ENCODE peak calls at places on chromosome X, in seven cellular contexts. W is ovary; T is lung; J is tibial nerve; O is choroid plexus epithelial cell; I is epithelial cell of esophagus; M is CD8-positive, alpha-beta T cell. Z is an unnamed sample.

GRCh38 chrX:79231662-79232061 is 87.2 kb downstream of the GPR174 start:
- DNase-seq in M (no peak), I (no peak), O (no peak), T (no peak), W (no peak), J (no peak), Z (no peak)

GRCh38 chrX:21723097-21723496 is 34.8 kb downstream of the SMPX start:
- DNase-seq in T (no peak), W (no peak), O (no peak), J (no peak), I (no peak), M (no peak), Z (no peak)

GRCh38 chrX:106247162-106247561 is 79.1 kb downstream of the PWWP3B start:
- DNase-seq in W (no peak), M (no peak), O (peak), T (no peak), J (no peak), I (peak), Z (no peak)

GRCh38 chrX:113929004-113929403 is 654.9 kb upstream of the HTR2C start:
- DNase-seq in W (no peak), I (peak), J (no peak), T (peak), M (no peak), O (peak), Z (no peak)

GRCh38 chrX:96481831-96482230 is 202.8 kb upstream of the DIAPH2 start:
- DNase-seq in I (no peak), T (no peak), O (no peak), W (no peak), J (no peak), M (no peak), Z (no peak)

GRCh38 chrX:151984328-151984727 is 9.9 kb upstream of the GABRE start:
- DNase-seq in W (no peak), M (no peak), J (no peak), T (no peak), I (peak), O (peak), Z (no peak)

GRCh38 chrX:66408507-66408906 is 230.4 kb downstream of the EDA2R start:
- DNase-seq in T (no peak), J (no peak), W (no peak), I (no peak), M (no peak), O (no peak), Z (no peak)

GRCh38 chrX:150649096-150649870 is 43.9 kb upstream of the MTMR1 start:
- DNase-seq in M (no peak), T (no peak), W (peak), O (peak), I (no peak), J (peak), Z (peak)

GRCh38 chrX:11266329-11266830 is 26.8 kb upstream of the AMELX start:
- DNase-seq in W (no peak), T (no peak), O (no peak), M (no peak), I (no peak), J (no peak), Z (no peak)

GRCh38 chrX:131067846-131068745 is 9.9 kb downstream of the ARHGAP36 start:
- DNase-seq in W (no peak), J (no peak), I (no peak), M (no peak), T (no peak), O (no peak), Z (no peak)

GRCh38 chrX:77446840-77447239 is 349 bp upstream of the FGF16 start:
- DNase-seq in O (no peak), T (no peak), J (no peak), M (no peak), W (no peak), I (no peak), Z (no peak)

GRCh38 chrX:50456712-50457484 is 13.7 kb downstream of the DGKK start:
- DNase-seq in T (no peak), M (no peak), O (no peak), J (no peak), I (peak), W (no peak), Z (no peak)

GRCh38 chrX:44817029-44817428 is 26.8 kb upstream of the DUSP21 start:
- DNase-seq in O (no peak), W (no peak), I (no peak), T (no peak), J (no peak), M (no peak), Z (no peak)

GRCh38 chrX:80578518-80579105 is 158.4 kb downstream of the TENT5D start:
- DNase-seq in J (no peak), T (no peak), M (no peak), O (peak), W (no peak), I (peak), Z (no peak)

GRCh38 chrX:479273-479981 is 92.7 kb upstream of the PPP2R3B start:
- DNase-seq in O (no peak), W (no peak), J (no peak), T (no peak), M (no peak), I (no peak), Z (no peak)

GRCh38 chrX:107449490-107450175 is at the start of gene FRMPD3:
- DNase-seq in I (peak), M (no peak), T (no peak), J (no peak), O (no peak), W (peak), Z (no peak)

GRCh38 chrX:132470830-132471229 is 18.0 kb downstream of the MBNL3 start:
- DNase-seq in W (no peak), O (no peak), T (no peak), I (no peak), J (no peak), M (no peak), Z (no peak)

GRCh38 chrX:23773601-23774175 is 9.3 kb upstream of the SAT1 start:
- DNase-seq in T (no peak), J (no peak), I (no peak), M (no peak), W (no peak), O (no peak), Z (peak)

GRCh38 chrX:130975947-130976346 is 72.9 kb upstream of the ENOX2 start:
- DNase-seq in T (no peak), M (no peak), J (peak), O (peak), I (peak), W (no peak), Z (peak)

GRCh38 chrX:2708601-2709200 is 17.6 kb downstream of the CD99 start:
- DNase-seq in W (no peak), M (no peak), T (no peak), O (no peak), J (no peak), I (no peak), Z (peak)

GRCh38 chrX:2708016-2708415 is 16.9 kb downstream of the CD99 start:
- DNase-seq in M (no peak), O (no peak), W (no peak), T (no peak), I (peak), J (no peak), Z (no peak)

GRCh38 chrX:2705036-2705435 is 13.9 kb downstream of the CD99 start:
- DNase-seq in T (no peak), O (peak), M (no peak), I (no peak), J (peak), W (no peak), Z (peak)

GRCh38 chrX:2705461-2705860 is 14.4 kb downstream of the CD99 start:
- DNase-seq in W (no peak), I (no peak), J (no peak), M (no peak), T (no peak), O (no peak), Z (no peak)

GRCh38 chrX:2707334-2707760 is 16.3 kb downstream of the CD99 start:
- DNase-seq in O (peak), M (peak), T (peak), J (peak), W (no peak), I (peak), Z (peak)
- TF ChIP-seq CTCF in O (peak), M (no peak), T (no peak), J (no peak), W (no peak), I (peak), Z (no peak)

GRCh38 chrX:19774905-19775304 is 112.5 kb downstream of the SH3KBP1 start:
- DNase-seq in W (no peak), T (no peak), O (no peak), J (no peak), I (no peak), M (no peak), Z (no peak)

GRCh38 chrX:19769467-19769866 is 117.9 kb downstream of the SH3KBP1 start:
- DNase-seq in I (no peak), M (no peak), T (no peak), O (no peak), J (no peak), W (no peak), Z (no peak)

GRCh38 chrX:19772306-19772705 is 115.1 kb downstream of the SH3KBP1 start:
- DNase-seq in J (no peak), I (peak), W (no peak), T (no peak), M (no peak), O (peak), Z (no peak)

GRCh38 chrX:19775830-19776498 is 111.4 kb downstream of the SH3KBP1 start:
- DNase-seq in W (no peak), M (no peak), I (no peak), O (no peak), T (no peak), J (no peak), Z (no peak)

DNA sequence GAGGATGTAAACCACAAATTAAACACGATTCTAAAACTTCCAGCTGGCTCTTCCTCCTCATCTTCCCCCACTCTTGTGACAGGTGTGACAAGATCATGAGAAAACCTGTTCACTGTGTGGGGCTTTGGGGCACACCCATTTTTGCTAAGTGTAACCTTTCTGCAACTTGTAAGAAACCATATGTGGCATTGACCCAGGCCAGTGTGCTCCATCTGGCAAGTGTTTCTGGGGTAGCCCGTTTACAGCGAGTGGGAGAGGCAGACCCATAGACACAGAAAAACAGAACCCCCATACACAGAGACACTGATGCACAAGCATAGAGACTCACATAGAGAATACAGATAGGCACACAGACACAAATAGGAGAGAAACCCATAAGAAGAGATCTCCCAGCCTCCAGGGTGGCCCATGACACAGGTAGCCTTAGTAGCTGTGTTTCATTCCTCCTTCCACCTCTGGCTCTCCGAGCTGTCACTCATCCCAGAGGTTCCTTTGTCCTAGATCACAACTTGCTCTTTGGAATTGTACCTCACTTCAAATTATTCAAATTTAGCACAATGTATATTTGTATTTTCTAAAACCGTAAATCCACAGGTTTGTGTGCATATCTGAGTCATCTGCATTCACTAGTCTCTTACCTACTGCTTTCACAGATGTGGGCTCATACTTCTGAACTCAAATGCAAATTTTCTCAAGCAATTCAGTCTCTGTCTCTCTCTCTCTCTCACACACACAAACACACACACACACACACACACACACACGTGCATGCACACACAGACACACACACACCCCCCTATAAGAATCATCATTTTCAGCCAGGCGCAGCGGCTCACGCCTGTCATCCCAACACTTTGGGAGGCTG is 114.4 kb downstream of the SH3KBP1 start:
- DNase-seq in W (no peak), O (no peak), J (no peak), M (no peak), I (no peak), T (no peak), Z (no peak)
- H3K4me3 ChIP-seq in W (no peak), O (no peak), J (no peak), M (no peak), I (no peak), T (no peak), Z (no peak)

GRCh38 chrX:2626750-2627149 is 64.3 kb upstream of the CD99 start:
- DNase-seq in M (peak), O (no peak), J (no peak), W (no peak), T (no peak), I (no peak), Z (no peak)

GRCh38 chrX:2628751-2629315 is 62.3 kb upstream of the CD99 start:
- DNase-seq in W (no peak), T (no peak), M (peak), J (no peak), O (no peak), I (no peak), Z (no peak)

GRCh38 chrX:2631743-2632532 is 59.2 kb upstream of the CD99 start:
- DNase-seq in I (no peak), W (no peak), O (no peak), M (no peak), T (no peak), J (no peak), Z (no peak)

GRCh38 chrX:2629316-2630168 is 61.6 kb upstream of the CD99 start:
- DNase-seq in O (no peak), W (no peak), M (peak), I (no peak), T (no peak), J (no peak), Z (no peak)

GRCh38 chrX:2627272-2627867 is 63.7 kb upstream of the CD99 start:
- DNase-seq in M (peak), W (no peak), O (peak), J (peak), T (no peak), I (peak), Z (no peak)
- TF ChIP-seq CTCF in M (peak), W (no peak), O (peak), J (peak), T (peak), I (peak), Z (peak)

GRCh38 chrX:136878423-136878822 is 2.1 kb downstream of the RBMX start:
- DNase-seq in O (no peak), W (no peak), T (no peak), J (no peak), M (no peak), I (no peak), Z (no peak)
- H3K4me3 ChIP-seq in O (peak), W (peak), T (no peak), J (peak), M (peak), I (peak), Z (no peak)

DNA sequence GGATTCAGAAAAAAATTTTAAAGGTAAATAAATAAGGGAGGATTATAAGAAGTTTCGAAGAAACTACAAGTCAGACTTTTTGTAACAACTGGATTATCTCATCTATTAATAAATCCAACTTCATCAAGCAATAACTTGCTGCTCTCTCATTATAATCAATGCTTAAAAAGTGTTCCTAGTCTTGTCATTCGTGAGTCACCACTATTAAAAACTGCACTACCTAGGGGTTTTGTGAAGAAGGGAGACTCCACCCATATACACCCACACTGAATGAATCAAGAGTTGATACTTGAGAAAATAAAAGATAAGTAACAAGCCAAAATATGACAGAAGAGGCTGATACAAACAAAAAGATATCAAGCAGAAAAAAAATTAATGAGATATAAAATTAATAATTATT is 360.5 kb downstream of the ZNF674 start:
- DNase-seq in O (no peak), I (peak), J (no peak), W (no peak), T (no peak), M (no peak), Z (no peak)
- TF ChIP-seq CTCF in O (no peak), I (no peak), J (no peak), W (no peak), T (no peak), M (no peak), Z (no peak)

GRCh38 chrX:2693123-2693438 is 2.0 kb downstream of the CD99 start:
- DNase-seq in T (no peak), J (no peak), M (no peak), W (no peak), O (no peak), I (no peak), Z (no peak)

GRCh38 chrX:2696698-2697215 is 5.7 kb downstream of the CD99 start:
- DNase-seq in M (peak), W (no peak), J (no peak), T (no peak), O (peak), I (peak), Z (peak)

GRCh38 chrX:2692221-2693122 is 1.4 kb downstream of the CD99 start:
- DNase-seq in O (peak), T (no peak), I (peak), W (peak), M (no peak), J (no peak), Z (peak)

GRCh38 chrX:2693526-2694002 is 2.5 kb downstream of the CD99 start:
- DNase-seq in I (no peak), M (no peak), O (no peak), T (no peak), J (no peak), W (no peak), Z (no peak)

GRCh38 chrX:2694868-2695267 is 3.8 kb downstream of the CD99 start:
- DNase-seq in J (no peak), O (no peak), I (no peak), T (no peak), M (no peak), W (no peak), Z (no peak)
- H3K4me3 ChIP-seq in J (no peak), O (no peak), I (no peak), T (no peak), M (no peak), W (no peak), Z (no peak)

Z was measured in Peyer's patch.